ENCODE peak calls at places on chromosomes 7 and 10, in seven cellular contexts. One of them, this sample, is unnamed.

GRCh38 chr7:82264752-82265305 is 178.7 kb downstream of the CACNA2D1 start:
- DNase-seq in hepatocyte: no peak
- DNase-seq in GF-D8: no peak
- DNase-seq in tibial artery: no peak
- DNase-seq in K562: no peak
- DNase-seq in neural crest cell: no peak
- DNase-seq in activated T-helper 1 cell treated with anti-CD3 and anti-CD28 coated beads, Interleukin-2, amount 50 U/mL, for 16 hours: no peak
- DNase-seq in this sample: no peak

GRCh38 chr10:85643839-85644525 is 722.6 kb downstream of the GRID1 start:
- DNase-seq in hepatocyte: peak; percentile 66
- DNase-seq in GF-D8: no peak
- DNase-seq in tibial artery: no peak
- DNase-seq in K562: no peak
- DNase-seq in neural crest cell: no peak
- DNase-seq in activated T-helper 1 cell treated with anti-CD3 and anti-CD28 coated beads, Interleukin-2, amount 50 U/mL, for 16 hours: no peak
- DNase-seq in this sample: no peak

GRCh38 chr7:134014935-134015334 is 112.2 kb upstream of the LRGUK start:
- DNase-seq in hepatocyte: no peak
- DNase-seq in GF-D8: no peak
- DNase-seq in tibial artery: no peak
- DNase-seq in K562: no peak
- DNase-seq in neural crest cell: no peak
- DNase-seq in activated T-helper 1 cell treated with anti-CD3 and anti-CD28 coated beads, Interleukin-2, amount 50 U/mL, for 16 hours: no peak
- DNase-seq in this sample: no peak

GRCh38 chr10:21421794-21422193 is 103.7 kb downstream of the SKIDA1 start:
- DNase-seq in hepatocyte: no peak
- DNase-seq in GF-D8: no peak
- DNase-seq in tibial artery: no peak
- DNase-seq in K562: no peak
- DNase-seq in neural crest cell: no peak
- DNase-seq in activated T-helper 1 cell treated with anti-CD3 and anti-CD28 coated beads, Interleukin-2, amount 50 U/mL, for 16 hours: no peak
- DNase-seq in this sample: no peak

GRCh38 chr10:54434782-54435181 is 366.2 kb downstream of the PCDH15 start:
- DNase-seq in hepatocyte: no peak
- DNase-seq in GF-D8: no peak
- DNase-seq in tibial artery: no peak
- DNase-seq in K562: no peak
- DNase-seq in neural crest cell: no peak
- DNase-seq in activated T-helper 1 cell treated with anti-CD3 and anti-CD28 coated beads, Interleukin-2, amount 50 U/mL, for 16 hours: no peak
- DNase-seq in this sample: no peak

GRCh38 chr10:95241533-95241932 is 47.5 kb downstream of the ACSM6 start:
- DNase-seq in hepatocyte: no peak
- DNase-seq in GF-D8: no peak
- DNase-seq in tibial artery: peak; percentile 51
- DNase-seq in K562: no peak
- DNase-seq in neural crest cell: no peak
- DNase-seq in activated T-helper 1 cell treated with anti-CD3 and anti-CD28 coated beads, Interleukin-2, amount 50 U/mL, for 16 hours: no peak
- DNase-seq in this sample: no peak

GRCh38 chr7:131607291-131608111 is 51.1 kb upstream of the PODXL start:
- DNase-seq in hepatocyte: no peak
- DNase-seq in GF-D8: no peak
- DNase-seq in tibial artery: no peak
- DNase-seq in K562: no peak
- DNase-seq in neural crest cell: peak; percentile 51
- DNase-seq in activated T-helper 1 cell treated with anti-CD3 and anti-CD28 coated beads, Interleukin-2, amount 50 U/mL, for 16 hours: no peak
- DNase-seq in this sample: no peak

GRCh38 chr10:71259815-71260501 is 47.6 kb downstream of the UNC5B start:
- DNase-seq in hepatocyte: no peak
- DNase-seq in GF-D8: no peak
- DNase-seq in tibial artery: no peak
- DNase-seq in K562: no peak
- DNase-seq in neural crest cell: no peak
- DNase-seq in activated T-helper 1 cell treated with anti-CD3 and anti-CD28 coated beads, Interleukin-2, amount 50 U/mL, for 16 hours: no peak
- DNase-seq in this sample: no peak

GRCh38 chr7:1639578-1640175 is 30.4 kb upstream of the ELFN1 start:
- DNase-seq in hepatocyte: no peak
- DNase-seq in GF-D8: no peak
- DNase-seq in tibial artery: no peak
- DNase-seq in K562: no peak
- DNase-seq in neural crest cell: no peak
- DNase-seq in activated T-helper 1 cell treated with anti-CD3 and anti-CD28 coated beads, Interleukin-2, amount 50 U/mL, for 16 hours: no peak
- DNase-seq in this sample: no peak

GRCh38 chr10:32982293-32982709 is 24.3 kb upstream of the ITGB1 start:
- DNase-seq in hepatocyte: peak; percentile 19
- DNase-seq in GF-D8: no peak
- DNase-seq in tibial artery: no peak
- DNase-seq in K562: no peak
- DNase-seq in neural crest cell: no peak
- DNase-seq in activated T-helper 1 cell treated with anti-CD3 and anti-CD28 coated beads, Interleukin-2, amount 50 U/mL, for 16 hours: no peak
- DNase-seq in this sample: no peak

This sample was measured in esophagus squamous epithelium.